ENCODE peak calls at places on chromosomes 12 and 14, in four cellular contexts. L is foreskin fibroblast, D is AG10803, B is GM06990. M is an unnamed sample.

GRCh38 chr12:65533177-65533883 is 254.8 kb downstream of the MSRB3 start:
- DNase-seq in L (no peak), D (peak), B (no peak), M (no peak)

GRCh38 chr12:12474931-12475485 is 87.7 kb downstream of the DUSP16 start:
- DNase-seq in B (peak), D (no peak), L (peak), M (no peak)

GRCh38 chr14:92973798-92974372 is 50.9 kb downstream of the CHGA start:
- DNase-seq in B (no peak), L (peak), D (no peak), M (no peak)

GRCh38 chr12:122834921-122835692 is at the start of gene HIP1R:
- DNase-seq in L (no peak), D (no peak), B (no peak), M (no peak)

GRCh38 chr12:48084066-48084465 is 21.8 kb downstream of the SENP1 start:
- DNase-seq in D (peak), L (no peak), B (no peak), M (no peak)

GRCh38 chr14:28704153-28704552 is 62.4 kb upstream of the FOXG1 start:
- DNase-seq in D (no peak), L (no peak), B (no peak), M (no peak)

GRCh38 chr12:69987453-69988102 is 162.6 kb downstream of the MYRFL start:
- DNase-seq in D (peak), L (peak), B (no peak), M (peak)

GRCh38 chr12:110312581-110313360 is 31.7 kb downstream of the ATP2A2 start:
- DNase-seq in B (no peak), D (peak), L (peak), M (no peak)

GRCh38 chr12:43310596-43310995 is 241.4 kb downstream of the ADAMTS20 start:
- DNase-seq in L (no peak), D (no peak), B (no peak), M (no peak)

GRCh38 chr12:102484017-102484731 is 3.8 kb upstream of the IGF1 start:
- DNase-seq in B (peak), D (peak), L (peak), M (peak)

GRCh38 chr14:57692671-57693070 is 173.2 kb downstream of the SLC35F4 start:
- DNase-seq in D (peak), L (peak), B (no peak), M (peak)

GRCh38 chr14:30077946-30078345 is 150.3 kb upstream of the PRKD1 start:
- DNase-seq in D (peak), L (peak), B (no peak), M (peak)

GRCh38 chr12:122884860-122885259 is 11.1 kb downstream of the VPS37B start:
- DNase-seq in L (no peak), D (peak), B (no peak), M (no peak)

GRCh38 chr14:42111355-42111754 is 504.7 kb downstream of the LRFN5 start:
- DNase-seq in L (peak), B (no peak), D (no peak), M (no peak)

GRCh38 chr14:71932229-71932951 is at the start of gene RGS6:
- DNase-seq in L (peak), B (peak), D (no peak), M (no peak)

GRCh38 chr12:52857500-52857899 is 8.7 kb upstream of the KRT78 start:
- DNase-seq in L (no peak), D (no peak), B (no peak), M (no peak)

GRCh38 chr14:77124345-77125274 is 17.0 kb downstream of the ZDHHC22 start:
- DNase-seq in B (peak), D (no peak), L (peak), M (no peak)

GRCh38 chr12:34404377-34405285 is 382.3 kb downstream of the ALG10 start:
- DNase-seq in B (no peak), D (no peak), L (no peak), M (no peak)

DNA sequence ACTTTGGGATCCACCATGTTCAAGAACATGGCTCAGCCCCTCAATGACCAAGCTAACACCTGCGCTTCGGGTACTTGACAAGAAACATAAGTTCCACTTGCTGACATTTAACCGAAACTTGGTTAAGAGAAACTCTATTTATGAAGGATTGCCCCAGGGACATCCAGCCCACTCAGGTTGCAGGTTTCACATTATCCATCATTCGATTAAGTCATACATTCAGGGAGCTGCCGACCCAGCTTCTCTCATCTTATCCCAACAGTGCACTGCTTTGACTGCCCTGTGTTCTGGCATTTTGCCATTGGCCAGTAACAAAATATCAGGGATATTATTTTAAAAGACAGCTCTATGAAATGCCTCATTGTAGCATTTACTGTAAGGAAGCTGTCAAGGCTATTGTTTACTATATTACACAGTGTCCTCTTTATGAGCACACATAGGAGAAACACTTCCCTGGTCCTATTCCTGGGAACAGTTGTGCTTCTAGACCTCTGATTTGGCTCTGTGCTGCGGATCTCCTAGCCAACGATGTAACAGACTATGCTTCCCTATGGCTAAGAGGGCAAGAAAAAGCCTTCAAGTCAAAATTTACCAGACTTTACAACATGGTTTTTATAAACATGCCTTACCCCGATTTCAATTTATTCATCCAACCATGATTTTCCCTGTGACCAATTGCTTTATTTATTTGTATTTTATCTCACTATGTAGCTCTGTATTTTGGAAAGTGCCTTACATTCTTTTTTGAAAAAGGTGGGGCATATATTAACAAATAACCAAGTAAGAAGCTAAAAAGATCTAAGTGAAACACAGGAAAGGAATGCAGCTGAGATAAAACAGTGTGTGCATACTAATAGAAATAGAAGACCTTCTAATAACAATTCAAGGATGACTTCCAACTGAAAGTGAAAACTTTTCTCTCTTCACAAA is 109.3 kb downstream of the ITPR2 start:
- DNase-seq in L (no peak), D (peak), B (no peak), M (no peak)
- H3K4me3 ChIP-seq in L (no peak), D (no peak), B (no peak), M (no peak)

GRCh38 chr12:62934799-62935674 is at the start of gene PPM1H:
- DNase-seq in D (peak), B (peak), L (no peak), M (no peak)
- TF ChIP-seq CTCF in D (no peak), B (peak), L (peak), M (peak)

GRCh38 chr12:57135487-57135886 is 7.2 kb downstream of the LRP1 start:
- DNase-seq in L (no peak), D (peak), B (no peak), M (no peak)
- H3K4me3 ChIP-seq in L (peak), D (peak), B (no peak), M (peak)

DNA sequence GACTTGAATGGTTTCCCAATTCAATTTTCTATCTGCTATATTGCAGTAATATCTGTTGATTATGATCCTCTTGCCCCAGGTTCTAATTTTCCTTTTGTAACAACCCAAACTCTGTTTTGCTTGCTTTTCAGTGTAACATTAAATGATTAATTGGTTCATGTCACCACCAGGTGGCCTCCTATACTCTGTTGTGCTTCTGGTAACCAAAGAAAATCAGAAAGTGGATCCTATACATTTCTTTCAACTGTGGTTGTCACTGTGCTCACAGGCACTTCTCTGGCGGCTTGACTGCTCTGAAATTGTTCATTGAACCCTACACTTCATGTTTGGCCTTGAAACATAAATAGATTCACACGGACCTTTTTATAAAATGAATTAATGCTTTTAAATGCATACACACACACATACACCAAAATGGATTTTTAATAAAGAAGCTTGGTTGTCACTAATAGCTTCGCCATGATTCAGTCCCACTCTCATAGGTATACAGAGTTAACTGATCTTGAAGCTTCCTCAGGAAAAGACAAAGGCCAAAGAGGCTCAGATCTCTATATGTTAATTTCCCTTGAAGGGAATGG is 227.5 kb upstream of the NPAS3 start:
- DNase-seq in B (no peak), L (peak), D (peak), M (no peak)
- TF ChIP-seq CTCF in B (peak), L (peak), D (peak), M (peak)